ENCODE peak calls at places on chromosomes 12 and 14, in ten cellular contexts. One of them, this sample, is unnamed.

GRCh38 chr12:56677680-56678079 is 10.4 kb downstream of the PTGES3 start:
- DNase-seq in tibial artery: no peak
- DNase-seq in neuronal stem cell: no peak
- DNase-seq in fibroblast of mammary gland: no peak
- DNase-seq in stomach: no peak
- DNase-seq in vagina: no peak
- DNase-seq in aorta: no peak
- DNase-seq in lower lobe of right lung: no peak
- DNase-seq in A549: no peak
- DNase-seq in BE2C: no peak
- DNase-seq in this sample: no peak

GRCh38 chr12:71397433-71397954 is 42.1 kb upstream of the LGR5 start:
- DNase-seq in BE2C: no peak
- DNase-seq in tibial artery: no peak
- DNase-seq in A549: no peak
- DNase-seq in neuronal stem cell: no peak
- DNase-seq in stomach: no peak
- DNase-seq in fibroblast of mammary gland: peak
- DNase-seq in aorta: no peak
- DNase-seq in lower lobe of right lung: no peak
- DNase-seq in vagina: no peak
- DNase-seq in this sample: peak

GRCh38 chr14:97379091-97379531 is 581.9 kb downstream of the VRK1 start:
- DNase-seq in vagina: no peak
- DNase-seq in BE2C: no peak
- DNase-seq in neuronal stem cell: no peak
- DNase-seq in tibial artery: no peak
- DNase-seq in fibroblast of mammary gland: no peak
- DNase-seq in lower lobe of right lung: no peak
- DNase-seq in A549: no peak
- DNase-seq in aorta: no peak
- DNase-seq in stomach: no peak
- DNase-seq in this sample: no peak

GRCh38 chr12:122166422-122167327 is 7.3 kb downstream of the IL31 start:
- DNase-seq in vagina: no peak
- DNase-seq in A549: no peak
- DNase-seq in aorta: no peak
- DNase-seq in tibial artery: no peak
- DNase-seq in BE2C: no peak
- DNase-seq in lower lobe of right lung: no peak
- DNase-seq in stomach: no peak
- DNase-seq in fibroblast of mammary gland: no peak
- DNase-seq in neuronal stem cell: no peak
- DNase-seq in this sample: no peak

GRCh38 chr14:85531594-85532391 is 1.8 kb downstream of the FLRT2 start:
- DNase-seq in BE2C: peak
- DNase-seq in vagina: no peak
- DNase-seq in neuronal stem cell: peak
- DNase-seq in fibroblast of mammary gland: peak
- DNase-seq in aorta: peak
- DNase-seq in lower lobe of right lung: peak
- DNase-seq in tibial artery: peak
- DNase-seq in stomach: peak
- DNase-seq in A549: peak
- DNase-seq in this sample: peak

GRCh38 chr14:50531595-50532501 is 521 bp downstream of the MAP4K5 start:
- DNase-seq in tibial artery: peak
- DNase-seq in lower lobe of right lung: peak
- DNase-seq in A549: no peak
- DNase-seq in BE2C: peak
- DNase-seq in fibroblast of mammary gland: peak
- DNase-seq in neuronal stem cell: peak
- DNase-seq in stomach: peak
- DNase-seq in vagina: no peak
- DNase-seq in aorta: peak
- DNase-seq in this sample: peak

GRCh38 chr12:118714051-118714460 is 267.3 kb upstream of the SRRM4 start:
- DNase-seq in stomach: no peak
- DNase-seq in A549: peak
- DNase-seq in aorta: no peak
- DNase-seq in tibial artery: no peak
- DNase-seq in fibroblast of mammary gland: no peak
- DNase-seq in BE2C: peak
- DNase-seq in vagina: no peak
- DNase-seq in lower lobe of right lung: no peak
- DNase-seq in neuronal stem cell: peak
- DNase-seq in this sample: no peak

GRCh38 chr12:124478416-124478815 is 89.0 kb downstream of the NCOR2 start:
- DNase-seq in vagina: no peak
- DNase-seq in A549: no peak
- DNase-seq in lower lobe of right lung: no peak
- DNase-seq in aorta: no peak
- DNase-seq in neuronal stem cell: no peak
- DNase-seq in fibroblast of mammary gland: no peak
- DNase-seq in tibial artery: no peak
- DNase-seq in stomach: no peak
- DNase-seq in BE2C: no peak
- DNase-seq in this sample: no peak

GRCh38 chr12:916240-916639 is 33.3 kb downstream of the RAD52 start:
- DNase-seq in neuronal stem cell: no peak
- DNase-seq in aorta: no peak
- DNase-seq in vagina: no peak
- DNase-seq in stomach: no peak
- DNase-seq in lower lobe of right lung: peak
- DNase-seq in A549: no peak
- DNase-seq in BE2C: no peak
- DNase-seq in tibial artery: no peak
- DNase-seq in fibroblast of mammary gland: no peak
- DNase-seq in this sample: no peak

GRCh38 chr12:114625294-114625851 is 58.6 kb downstream of the TBX3 start:
- DNase-seq in A549: peak
- DNase-seq in vagina: no peak
- DNase-seq in aorta: no peak
- DNase-seq in neuronal stem cell: peak
- DNase-seq in lower lobe of right lung: no peak
- DNase-seq in fibroblast of mammary gland: peak
- DNase-seq in stomach: peak
- DNase-seq in tibial artery: no peak
- DNase-seq in BE2C: peak
- DNase-seq in this sample: peak

GRCh38 chr14:37598085-37598972 is 2.9 kb downstream of the TTC6 start:
- DNase-seq in vagina: no peak
- DNase-seq in lower lobe of right lung: peak
- DNase-seq in fibroblast of mammary gland: no peak
- DNase-seq in A549: no peak
- DNase-seq in aorta: peak
- DNase-seq in stomach: peak
- DNase-seq in neuronal stem cell: no peak
- DNase-seq in BE2C: no peak
- DNase-seq in tibial artery: no peak
- DNase-seq in this sample: no peak

GRCh38 chr14:99554184-99554583 is 49.8 kb downstream of the CCDC85C start:
- DNase-seq in neuronal stem cell: no peak
- DNase-seq in vagina: no peak
- DNase-seq in stomach: peak
- DNase-seq in fibroblast of mammary gland: no peak
- DNase-seq in tibial artery: no peak
- DNase-seq in BE2C: no peak
- DNase-seq in lower lobe of right lung: no peak
- DNase-seq in aorta: no peak
- DNase-seq in A549: no peak
- DNase-seq in this sample: no peak

GRCh38 chr12:31118831-31119530 is 45.3 kb downstream of the DDX11 start:
- DNase-seq in A549: peak
- DNase-seq in fibroblast of mammary gland: no peak
- DNase-seq in tibial artery: no peak
- DNase-seq in stomach: peak
- DNase-seq in vagina: no peak
- DNase-seq in BE2C: no peak
- DNase-seq in aorta: peak
- DNase-seq in neuronal stem cell: peak
- DNase-seq in lower lobe of right lung: no peak
- DNase-seq in this sample: no peak

GRCh38 chr14:79016828-79017505 is 846.8 kb downstream of the NRXN3 start:
- DNase-seq in aorta: no peak
- DNase-seq in A549: no peak
- DNase-seq in vagina: no peak
- DNase-seq in fibroblast of mammary gland: peak
- DNase-seq in neuronal stem cell: no peak
- DNase-seq in stomach: no peak
- DNase-seq in BE2C: no peak
- DNase-seq in lower lobe of right lung: no peak
- DNase-seq in tibial artery: no peak
- DNase-seq in this sample: peak

GRCh38 chr14:62711351-62712023 is 333.8 kb downstream of the KCNH5 start:
- DNase-seq in BE2C: no peak
- DNase-seq in A549: no peak
- DNase-seq in neuronal stem cell: no peak
- DNase-seq in aorta: no peak
- DNase-seq in lower lobe of right lung: no peak
- DNase-seq in stomach: no peak
- DNase-seq in fibroblast of mammary gland: no peak
- DNase-seq in tibial artery: no peak
- DNase-seq in vagina: no peak
- DNase-seq in this sample: no peak

GRCh38 chr14:95679995-95680735 is 6.1 kb upstream of the TCL1B start:
- DNase-seq in neuronal stem cell: no peak
- DNase-seq in A549: no peak
- DNase-seq in stomach: no peak
- DNase-seq in fibroblast of mammary gland: no peak
- DNase-seq in aorta: no peak
- DNase-seq in vagina: no peak
- DNase-seq in tibial artery: no peak
- DNase-seq in lower lobe of right lung: no peak
- DNase-seq in BE2C: no peak
- DNase-seq in this sample: no peak

GRCh38 chr12:3034067-3034750 is 43.0 kb upstream of the TSPAN9 start:
- DNase-seq in stomach: peak
- DNase-seq in aorta: peak
- DNase-seq in vagina: no peak
- DNase-seq in lower lobe of right lung: no peak
- DNase-seq in tibial artery: no peak
- DNase-seq in neuronal stem cell: peak
- DNase-seq in BE2C: peak
- DNase-seq in fibroblast of mammary gland: peak
- DNase-seq in A549: peak
- DNase-seq in this sample: peak

DNA sequence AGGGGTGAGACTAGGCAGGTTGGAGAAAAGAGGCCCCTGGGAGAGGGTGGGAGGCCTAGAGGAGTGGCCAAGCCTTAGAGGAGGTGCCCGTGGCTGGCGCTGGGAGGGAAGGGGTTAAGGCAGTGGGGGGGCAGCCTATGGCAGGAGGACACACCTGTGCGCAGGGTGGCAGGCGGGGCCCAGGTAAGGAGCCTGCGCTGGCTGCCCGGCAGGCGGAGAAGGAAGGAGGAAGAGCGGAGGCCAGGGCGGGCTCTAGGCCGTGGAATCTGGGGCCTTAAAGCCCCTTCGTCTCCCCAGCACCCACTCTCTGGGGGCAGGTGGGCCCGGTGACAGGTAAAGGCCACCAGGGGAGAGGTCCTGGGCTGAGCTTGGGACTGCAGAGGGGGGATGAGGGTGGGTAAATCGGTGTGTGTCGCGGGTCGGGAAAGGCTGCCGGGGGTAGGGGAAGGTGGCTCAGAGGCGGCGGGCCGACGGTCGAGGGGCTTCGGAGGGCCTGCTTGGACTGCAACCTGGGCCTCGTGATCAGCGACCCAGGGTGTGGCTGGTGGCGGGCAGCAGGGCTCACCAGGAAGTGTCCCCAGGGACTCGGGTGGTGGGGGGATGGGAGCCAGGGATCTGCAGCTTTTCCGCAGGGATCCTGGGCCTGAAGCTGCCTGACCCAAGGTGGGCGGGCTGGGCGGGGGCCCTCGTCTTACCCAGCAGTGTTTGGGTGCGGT is 7.3 kb downstream of the PHB2 start:
- DNase-seq in stomach: peak
- DNase-seq in fibroblast of mammary gland: no peak
- DNase-seq in A549: no peak
- DNase-seq in neuronal stem cell: no peak
- DNase-seq in BE2C: no peak
- DNase-seq in tibial artery: peak
- DNase-seq in vagina: no peak
- DNase-seq in lower lobe of right lung: peak
- DNase-seq in aorta: peak
- DNase-seq in this sample: no peak
- H3K4me3 ChIP-seq in stomach: peak
- H3K4me3 ChIP-seq in fibroblast of mammary gland: no peak
- H3K4me3 ChIP-seq in A549: no peak
- H3K4me3 ChIP-seq in neuronal stem cell: no peak
- H3K4me3 ChIP-seq in BE2C: no peak
- H3K4me3 ChIP-seq in tibial artery: no peak
- H3K4me3 ChIP-seq in vagina: peak
- H3K4me3 ChIP-seq in lower lobe of right lung: peak
- H3K4me3 ChIP-seq in aorta: no peak
- H3K4me3 ChIP-seq in this sample: no peak

DNA sequence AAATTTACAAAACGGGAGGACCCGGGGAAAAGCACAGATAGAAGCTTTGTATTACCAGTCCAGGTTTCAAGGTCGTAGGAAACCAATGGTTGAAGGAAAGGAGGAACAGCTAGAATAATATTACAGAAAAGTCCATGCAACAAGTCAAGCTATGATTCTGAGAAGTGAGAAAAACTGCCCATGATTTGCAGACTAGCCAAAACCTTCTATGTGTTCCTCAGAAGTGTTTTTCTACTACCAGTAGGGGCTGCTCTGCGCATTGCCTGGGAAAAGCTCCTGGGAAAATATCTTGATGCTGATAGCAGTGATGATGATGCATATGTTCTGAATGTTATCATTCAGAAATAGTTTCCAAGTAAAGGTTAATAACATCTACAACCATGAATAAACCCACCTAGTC is 2.2 kb downstream of the PDZRN4 start:
- DNase-seq in neuronal stem cell: no peak
- DNase-seq in vagina: no peak
- DNase-seq in stomach: no peak
- DNase-seq in A549: peak
- DNase-seq in aorta: no peak
- DNase-seq in lower lobe of right lung: no peak
- DNase-seq in BE2C: no peak
- DNase-seq in tibial artery: no peak
- DNase-seq in fibroblast of mammary gland: peak
- DNase-seq in this sample: peak
- H3K4me3 ChIP-seq in neuronal stem cell: no peak
- H3K4me3 ChIP-seq in vagina: peak
- H3K4me3 ChIP-seq in stomach: peak
- H3K4me3 ChIP-seq in A549: peak
- H3K4me3 ChIP-seq in aorta: peak
- H3K4me3 ChIP-seq in lower lobe of right lung: peak
- H3K4me3 ChIP-seq in BE2C: no peak
- H3K4me3 ChIP-seq in tibial artery: peak
- H3K4me3 ChIP-seq in fibroblast of mammary gland: no peak
- H3K4me3 ChIP-seq in this sample: no peak

GRCh38 chr12:66168410-66168809 is 1.4 kb downstream of the TMBIM4 start:
- DNase-seq in stomach: no peak
- DNase-seq in tibial artery: no peak
- DNase-seq in A549: no peak
- DNase-seq in vagina: no peak
- DNase-seq in BE2C: no peak
- DNase-seq in lower lobe of right lung: no peak
- DNase-seq in aorta: no peak
- DNase-seq in fibroblast of mammary gland: peak
- DNase-seq in neuronal stem cell: no peak
- DNase-seq in this sample: no peak
- H3K4me3 ChIP-seq in stomach: peak
- H3K4me3 ChIP-seq in tibial artery: peak
- H3K4me3 ChIP-seq in A549: peak
- H3K4me3 ChIP-seq in vagina: peak
- H3K4me3 ChIP-seq in BE2C: no peak
- H3K4me3 ChIP-seq in lower lobe of right lung: peak
- H3K4me3 ChIP-seq in aorta: no peak
- H3K4me3 ChIP-seq in fibroblast of mammary gland: peak
- H3K4me3 ChIP-seq in neuronal stem cell: no peak
- H3K4me3 ChIP-seq in this sample: peak

GRCh38 chr14:26597136-26598080 is at the start of gene NOVA1:
- DNase-seq in lower lobe of right lung: peak
- DNase-seq in neuronal stem cell: peak
- DNase-seq in tibial artery: peak
- DNase-seq in stomach: no peak
- DNase-seq in vagina: no peak
- DNase-seq in fibroblast of mammary gland: peak
- DNase-seq in BE2C: peak
- DNase-seq in A549: peak
- DNase-seq in aorta: peak
- DNase-seq in this sample: no peak
- H3K4me3 ChIP-seq in lower lobe of right lung: peak
- H3K4me3 ChIP-seq in neuronal stem cell: peak
- H3K4me3 ChIP-seq in tibial artery: peak
- H3K4me3 ChIP-seq in stomach: peak
- H3K4me3 ChIP-seq in vagina: peak
- H3K4me3 ChIP-seq in fibroblast of mammary gland: peak
- H3K4me3 ChIP-seq in BE2C: peak
- H3K4me3 ChIP-seq in A549: peak
- H3K4me3 ChIP-seq in aorta: peak
- H3K4me3 ChIP-seq in this sample: peak